ENCODE peak calls at places on chromosomes 2 and 18, in four cellular contexts. W is cardiac muscle cell, R is cardiac fibroblast, T is HL-60. D is an unnamed sample.

GRCh38 chr2:133806564-133806963 is 238.3 kb upstream of the NCKAP5 start:
- DNase-seq in R (no peak), W (no peak), T (no peak), D (no peak)

GRCh38 chr2:43058761-43059160 is 167.6 kb downstream of the ZFP36L2 start:
- DNase-seq in W (no peak), T (no peak), R (no peak), D (no peak)

GRCh38 chr18:3704556-3705162 is 254.7 kb downstream of the TGIF1 start:
- DNase-seq in R (no peak), T (no peak), W (no peak), D (no peak)

GRCh38 chr18:6884944-6885343 is 155.4 kb downstream of the ARHGAP28 start:
- DNase-seq in W (no peak), T (no peak), R (no peak), D (peak; percentile 80)

GRCh38 chr2:148674063-148675020 is 29.8 kb downstream of the EPC2 start:
- DNase-seq in T (no peak), W (no peak), R (peak; percentile 48), D (peak; percentile 28)

GRCh38 chr2:70553584-70554337 is at the start of gene TGFA:
- DNase-seq in W (peak; percentile 85), T (peak; percentile 41), R (peak; percentile 15), D (peak; percentile 18)

GRCh38 chr2:42105330-42106256 is 57.8 kb downstream of the PKDCC start:
- DNase-seq in R (peak; percentile 50), W (no peak), T (no peak), D (peak; percentile 45)

GRCh38 chr2:58521803-58522602 is 280.9 kb upstream of the FANCL start:
- DNase-seq in R (no peak), W (no peak), T (no peak), D (no peak)

GRCh38 chr2:184031402-184032147 is 566.8 kb upstream of the ZNF804A start:
- DNase-seq in T (no peak), W (no peak), R (no peak), D (no peak)

GRCh38 chr2:47653909-47654789 is 128.8 kb upstream of the MSH6 start:
- DNase-seq in W (peak; percentile 60), R (peak; percentile 39), T (no peak), D (peak; percentile 41)

GRCh38 chr2:53767405-53768232 is at the start of gene CHAC2:
- DNase-seq in W (peak; percentile 92), R (peak; percentile 84), T (peak; percentile 63), D (peak; percentile 79)
- TF ChIP-seq CTCF in W (peak; percentile 39), R (peak; percentile 61), T (no peak), D (peak; percentile 44)

DNA sequence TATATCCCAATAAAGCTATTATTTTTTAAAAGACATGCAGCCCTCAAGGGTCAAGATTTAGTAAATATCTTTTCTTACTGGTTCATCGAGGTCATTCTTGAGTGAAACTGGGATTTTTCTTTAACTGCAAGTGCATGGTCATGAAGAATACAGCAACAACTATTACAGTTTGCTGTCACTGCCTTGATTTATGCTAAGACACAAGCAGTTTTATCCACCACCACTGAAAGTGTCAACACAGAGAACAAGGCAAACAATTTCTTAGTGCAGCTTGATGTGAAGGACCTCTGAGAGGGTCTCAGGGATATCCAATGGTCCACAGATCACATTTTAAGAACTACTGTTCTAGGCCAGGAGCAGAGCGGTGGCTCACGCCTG is 12.1 kb downstream of the SP3 start:
- DNase-seq in W (no peak), T (no peak), R (no peak), D (no peak)
- H3K4me3 ChIP-seq in W (no peak overlapping the region), T (no peak overlapping the region), R (no peak overlapping the region), D (no peak overlapping the region)

DNA sequence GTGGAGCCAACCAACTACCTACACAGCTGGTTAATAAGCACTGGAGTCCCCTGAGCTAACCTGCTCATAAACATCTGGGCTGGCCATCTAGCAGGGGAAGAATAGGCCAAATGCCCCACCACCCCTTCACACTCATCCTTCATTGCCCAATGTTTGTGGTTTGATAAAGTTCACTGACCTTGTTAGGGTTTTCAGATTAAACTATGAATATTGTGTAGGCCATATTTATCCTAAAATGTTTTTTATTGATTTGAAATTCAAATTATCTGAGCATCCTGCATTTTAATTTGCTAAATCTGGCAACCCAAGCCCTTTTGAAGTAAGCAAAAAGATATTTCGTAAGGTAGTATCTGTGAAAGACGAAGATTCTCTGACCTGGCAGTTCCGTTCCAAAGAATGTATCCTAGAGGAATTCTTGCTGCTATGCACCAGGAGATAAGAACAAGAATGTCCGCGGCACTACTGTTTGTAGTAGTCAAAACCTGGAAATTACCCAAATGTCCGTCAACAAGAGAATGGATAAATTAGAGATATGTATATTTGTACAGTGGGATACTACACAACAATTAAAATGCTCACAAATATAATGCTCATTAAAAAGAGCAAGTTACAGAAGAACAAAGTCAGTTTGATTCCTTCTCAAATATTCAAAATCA is 5.8 kb upstream of the TLK1 start:
- DNase-seq in T (no peak), W (peak; percentile 31), R (no peak), D (peak; percentile 43)
- TF ChIP-seq CTCF in T (no peak), W (no peak), R (no peak), D (no peak)

GRCh38 chr2:28224648-28225471 is 167.8 kb upstream of the FOSL2 start:
- DNase-seq in R (peak; percentile 80), W (no peak), T (no peak), D (peak; percentile 95)
- H3K4me3 ChIP-seq in R (no peak overlapping the region), W (no peak overlapping the region), T (no peak overlapping the region), D (no peak overlapping the region)

DNA sequence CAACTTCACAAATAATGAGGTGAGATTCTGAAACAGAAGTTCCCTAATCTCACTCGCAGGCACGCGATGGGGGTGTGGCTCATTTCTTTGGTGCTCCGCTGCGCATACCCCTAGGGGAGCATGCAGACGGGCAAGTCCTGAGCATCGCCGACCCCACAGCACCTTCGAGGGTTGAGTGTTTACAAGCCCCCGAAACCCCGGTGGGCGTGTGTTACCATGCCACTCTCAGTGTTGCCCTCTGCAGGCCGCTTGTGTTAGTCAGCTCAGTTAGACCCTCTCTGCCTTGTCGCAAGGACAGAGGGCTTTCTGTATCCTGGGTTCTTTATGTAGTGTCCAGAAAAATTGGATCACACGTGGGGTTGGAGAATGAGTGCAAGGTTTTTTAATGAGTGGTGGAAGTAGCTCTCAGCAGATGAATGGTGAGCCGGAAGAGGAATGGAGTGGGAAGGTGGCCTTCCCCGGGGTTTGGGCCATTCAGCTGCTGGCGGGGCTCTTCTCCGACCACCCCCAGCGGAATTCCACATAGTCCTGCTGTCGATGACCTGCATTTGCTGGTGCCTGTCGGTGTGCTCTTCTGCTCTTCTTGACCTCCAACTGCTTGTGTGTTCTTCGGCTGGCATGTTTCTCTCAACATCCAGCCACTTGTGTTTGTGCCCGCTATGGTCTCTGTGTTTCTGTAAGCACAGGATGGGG is 191.3 kb downstream of the RPRM start:
- DNase-seq in W (peak; percentile 76), R (no peak), T (no peak), D (no peak)
- TF ChIP-seq CTCF in W (peak; percentile 3), R (peak; percentile 20), T (no peak), D (peak; percentile 10)